ENCODE peak calls at places on chromosomes 6 and 20, in nine cellular contexts. T is pancreas; A is endothelial cell; G is NCI-H2081; Z is lung; N is ovary; L is stimulated activated CD4-positive, alpha-beta T cell treated with anti-CD3 and anti-CD28 coated beads, Interleukin-4, amount 100 ng/mL, for 48 hours; E is NB4; I is stimulated activated CD8-positive, alpha-beta memory T cell treated with anti-CD3 and anti-CD28 coated beads, Interleukin-15, amount 100 ng/mL, for 1 hour. U is an unnamed sample.

GRCh38 chr20:12949429-12949980 is 59.3 kb upstream of the SPTLC3 start:
- DNase-seq in T (no peak), N (no peak), A (no peak), L (no peak), Z (no peak), E (no peak), I (no peak), G (no peak), U (no peak)

GRCh38 chr6:144474904-144475303 is 189.8 kb downstream of the UTRN start:
- DNase-seq in L (no peak), I (no peak), G (no peak), E (no peak), T (no peak), N (no peak), Z (no peak), A (no peak), U (no peak)

GRCh38 chr6:20732896-20733295 is 198.6 kb downstream of the CDKAL1 start:
- DNase-seq in A (no peak), N (no peak), T (no peak), L (no peak), I (no peak), E (no peak), G (no peak), Z (no peak), U (no peak)

GRCh38 chr6:71410681-71411080 is 122.1 kb downstream of the OGFRL1 start:
- DNase-seq in Z (no peak), N (no peak), T (no peak), G (no peak), A (no peak), I (no peak), E (no peak), L (no peak), U (no peak)

GRCh38 chr6:46876126-46876525 is 45.6 kb downstream of the ADGRF5 start:
- DNase-seq in Z (peak; percentile 53), G (peak; percentile 85), L (no peak), E (no peak), I (no peak), A (peak; percentile 66), T (peak; percentile 59), N (no peak), U (no peak)

GRCh38 chr20:8187740-8188139 is 55.7 kb downstream of the PLCB1 start:
- DNase-seq in G (no peak), N (no peak), T (no peak), L (no peak), E (no peak), Z (no peak), A (no peak), I (no peak), U (no peak)

GRCh38 chr6:89024456-89024855 is 56.1 kb upstream of the PNRC1 start:
- DNase-seq in I (no peak), G (no peak), E (no peak), N (no peak), L (no peak), A (no peak), T (no peak), Z (no peak), U (no peak)

GRCh38 chr6:136729832-136730231 is 62.4 kb downstream of the MAP3K5 start:
- DNase-seq in N (no peak), Z (no peak), A (no peak), I (no peak), G (no peak), T (no peak), E (no peak), L (no peak), U (no peak)

GRCh38 chr6:146893690-146894089 is 294.9 kb downstream of the ADGB start:
- DNase-seq in I (no peak), E (no peak), L (no peak), G (no peak), T (no peak), Z (no peak), A (no peak), N (no peak), U (no peak)